ENCODE peak calls at places on chromosomes 2 and 18, in five cellular contexts. Y is HepG2, I is K562, Z is H1, F is GM12878. U is an unnamed sample.

GRCh38 chr2:172698041-172698863 is 37.4 kb upstream of the RAPGEF4 start:
- DNase-seq in I (peak), F (peak), Z (no peak), Y (no peak), U (no peak)

GRCh38 chr2:154623819-154624218 is 74.7 kb upstream of the KCNJ3 start:
- DNase-seq in F (no peak), Y (peak), Z (no peak), I (no peak), U (peak)

GRCh38 chr2:150125188-150125587 is 362.3 kb downstream of the RND3 start:
- DNase-seq in Y (no peak), F (no peak), I (no peak), Z (no peak), U (no peak)

GRCh38 chr2:136479696-136480095 is 285.6 kb upstream of the THSD7B start:
- DNase-seq in F (no peak), Y (no peak), Z (no peak), I (no peak), U (no peak)

GRCh38 chr2:47014564-47015051 is 99.0 kb upstream of the MCFD2 start:
- DNase-seq in I (no peak), Z (no peak), Y (no peak), F (no peak), U (no peak)

GRCh38 chr2:121220995-121221394 is 64.0 kb downstream of the TFCP2L1 start:
- DNase-seq in F (no peak), Y (no peak), I (no peak), Z (no peak), U (no peak)

GRCh38 chr2:30664761-30665358 is 142.4 kb downstream of the CAPN13 start:
- DNase-seq in I (peak), Z (peak), F (no peak), Y (peak), U (no peak)

GRCh38 chr2:46164581-46165301 is 132.5 kb upstream of the EPAS1 start:
- DNase-seq in F (no peak), Z (no peak), Y (no peak), I (no peak), U (no peak)

GRCh38 chr2:66567000-66567399 is 132.1 kb downstream of the MEIS1 start:
- DNase-seq in F (no peak), Z (no peak), Y (no peak), I (no peak), U (no peak)

GRCh38 chr2:23550553-23550952 is 165.6 kb downstream of the KLHL29 start:
- DNase-seq in Y (no peak), Z (no peak), F (no peak), I (no peak), U (no peak)

GRCh38 chr2:216789088-216789487 is 70.8 kb downstream of the TNP1 start:
- DNase-seq in I (no peak), F (no peak), Z (no peak), Y (no peak), U (no peak)

GRCh38 chr18:79567481-79568147 is 112.0 kb upstream of the CTDP1 start:
- DNase-seq in I (no peak), Z (no peak), F (no peak), Y (no peak), U (peak)

GRCh38 chr2:121073320-121074210 is 211.4 kb downstream of the TFCP2L1 start:
- DNase-seq in I (no peak), F (no peak), Z (no peak), Y (no peak), U (no peak)

GRCh38 chr2:54902763-54903162 is 147.5 kb downstream of the RTN4 start:
- DNase-seq in F (no peak), Y (no peak), I (no peak), Z (no peak), U (no peak)

GRCh38 chr18:42178381-42179080 is 223.5 kb downstream of the PIK3C3 start:
- DNase-seq in F (no peak), Z (no peak), I (no peak), Y (no peak), U (no peak)

DNA sequence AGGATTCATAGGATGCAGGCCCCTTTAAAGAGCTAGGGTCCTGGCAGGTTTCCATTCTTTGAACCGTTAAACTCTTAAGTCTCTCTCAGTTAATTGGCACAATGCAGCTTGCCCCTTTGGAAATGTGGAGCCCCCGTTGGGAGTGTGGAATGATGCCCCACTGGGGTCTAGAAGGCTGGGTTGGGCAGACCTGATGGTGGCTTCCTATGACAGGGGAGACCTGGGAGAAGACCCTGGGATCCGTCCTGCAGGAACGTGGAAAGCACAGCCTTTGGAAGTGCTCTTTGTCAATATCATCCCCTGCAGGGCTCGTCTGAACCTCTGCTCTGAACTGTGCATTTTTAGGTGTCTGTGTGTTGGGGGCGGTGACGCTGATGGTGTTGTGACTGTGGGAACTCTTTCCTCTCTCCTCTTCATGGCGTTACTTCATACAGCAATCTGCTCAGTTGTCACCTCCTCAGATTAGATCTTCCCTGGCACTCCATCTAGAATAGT is 190.6 kb downstream of the MYCN start:
- DNase-seq in F (no peak), Z (peak), I (no peak), Y (no peak), U (no peak)
- TF ChIP-seq CREB1 in F (no peak), Z (no peak), I (no peak), Y (no peak), U (no peak)

GRCh38 chr2:70504750-70505149 is 48.9 kb downstream of the TGFA start:
- DNase-seq in I (no peak), Y (no peak), Z (peak), F (no peak), U (no peak)

GRCh38 chr2:70505613-70506391 is 47.8 kb downstream of the TGFA start:
- DNase-seq in F (no peak), I (no peak), Y (no peak), Z (no peak), U (no peak)

GRCh38 chr2:70501215-70501614 is 52.4 kb downstream of the TGFA start:
- DNase-seq in I (no peak), Y (no peak), F (no peak), Z (no peak), U (no peak)

GRCh38 chr2:70501728-70502127 is 51.9 kb downstream of the TGFA start:
- DNase-seq in F (no peak), Z (peak), Y (no peak), I (no peak), U (no peak)

GRCh38 chr2:70503896-70504295 is 49.7 kb downstream of the TGFA start:
- DNase-seq in I (no peak), F (no peak), Z (no peak), Y (peak), U (no peak)
- TF ChIP-seq CREB1 in I (no peak), F (no peak), Z (no peak), Y (no peak), U (no peak)

DNA sequence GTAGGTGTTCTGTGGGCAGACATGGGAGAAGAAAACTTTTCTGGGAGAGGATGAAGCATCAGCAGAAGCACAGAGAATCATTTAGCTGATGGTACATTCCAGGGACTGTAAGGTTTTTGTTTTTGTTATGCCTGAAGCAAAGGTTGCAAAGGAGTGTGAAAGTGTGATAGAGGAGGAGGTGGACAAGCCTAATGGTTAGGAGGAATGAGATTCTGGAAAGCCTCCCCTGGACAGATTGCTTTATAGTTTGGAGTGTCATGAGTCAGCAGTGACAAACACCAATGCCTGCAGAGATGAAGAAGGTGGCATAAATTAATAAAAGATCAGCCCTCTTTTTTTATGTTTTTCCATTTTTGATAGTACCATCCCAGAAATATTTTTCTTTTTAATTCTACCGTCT is 171.6 kb upstream of the BOD1L2 start:
- DNase-seq in I (no peak), Y (no peak), Z (no peak), F (no peak), U (no peak)
- TF ChIP-seq CREB1 in I (no peak), Y (no peak), Z (no peak), F (no peak), U (no peak)

GRCh38 chr2:166632616-166633015 is 138.6 kb upstream of the SCN7A start:
- DNase-seq in Z (no peak), F (no peak), I (no peak), Y (no peak), U (no peak)
- TF ChIP-seq CREB1 in Z (no peak), F (no peak), I (no peak), Y (no peak), U (no peak)

GRCh38 chr2:238850096-238850495 is 2.2 kb downstream of the TWIST2 start:
- DNase-seq in Y (no peak), Z (no peak), I (no peak), F (no peak), U (no peak)

GRCh38 chr2:238848941-238849853 is 1.3 kb downstream of the TWIST2 start:
- DNase-seq in I (no peak), Y (no peak), F (no peak), Z (peak), U (peak)

GRCh38 chr2:238852186-238852869 is 4.4 kb downstream of the TWIST2 start:
- DNase-seq in Y (no peak), I (no peak), Z (no peak), F (no peak), U (no peak)

GRCh38 chr2:238851751-238852150 is 3.9 kb downstream of the TWIST2 start:
- DNase-seq in Z (no peak), I (no peak), Y (no peak), F (no peak), U (no peak)

DNA sequence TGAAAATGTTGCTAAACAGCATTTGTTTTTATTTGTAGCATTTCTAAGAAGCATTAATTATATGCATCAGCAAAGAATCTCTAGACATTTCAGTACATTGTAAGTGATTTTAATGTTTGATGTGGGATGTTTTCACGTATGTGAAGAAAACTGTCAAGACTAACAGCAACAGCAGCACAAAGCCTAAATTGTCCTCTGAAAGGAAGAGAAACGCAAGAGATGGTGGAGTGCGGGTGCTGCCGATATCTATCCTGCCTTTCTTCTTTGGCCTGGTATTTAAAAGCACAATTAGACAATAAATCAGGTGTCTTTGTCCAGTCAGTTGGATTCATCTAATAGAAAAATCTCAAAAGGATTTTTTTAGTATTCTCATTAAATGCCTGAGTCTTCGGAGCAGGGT is 3.1 kb downstream of the TWIST2 start:
- DNase-seq in Y (no peak), Z (no peak), I (no peak), F (no peak), U (no peak)
- TF ChIP-seq CREB1 in Y (no peak), Z (no peak), I (no peak), F (no peak), U (no peak)